ENCODE peak calls at places on chromosome 16, in ten cellular contexts. B is AG10803; J is psoas muscle; Z is nephron progenitor cell; W is A172; Y is T-helper 1 cell; K is NCI-H748 treated with DMSO at 0.1 percent for 48 hours; G is AG09309; R is Kasumi-1; L is activated CD4-positive, alpha-beta memory T cell treated with anti-CD3 and anti-CD28 coated beads, Interleukin-2, amount 10 ng/mL, durations not matched to agents 7 days and 5 days. V is an unnamed sample.

GRCh38 chr16:2238396-2239230 is 2.4 kb downstream of the DNASE1L2 start:
- DNase-seq in J (no peak), L (no peak), G (no peak), Y (no peak), R (no peak), Z (no peak), K (no peak), B (no peak), W (no peak), V (no peak)

GRCh38 chr16:55091871-55092230 is 161.2 kb downstream of the IRX5 start:
- DNase-seq in K (no peak), W (no peak), J (no peak), Y (no peak), L (no peak), R (no peak), G (no peak), Z (no peak), B (no peak), V (no peak)

GRCh38 chr16:27446721-27447120 is 44.7 kb downstream of the IL21R start:
- DNase-seq in Y (peak), R (no peak), L (peak), Z (no peak), G (no peak), K (no peak), J (no peak), W (no peak), B (no peak), V (peak)

GRCh38 chr16:35841632-35842031 is 2382.2 kb downstream of the TP53TG3F start:
- DNase-seq in J (no peak), Y (no peak), W (no peak), Z (no peak), L (no peak), G (no peak), B (no peak), K (no peak), R (no peak), V (no peak)

GRCh38 chr16:1408171-1408837 is 6.2 kb downstream of the UNKL start:
- DNase-seq in J (peak), K (peak), R (peak), W (peak), Y (peak), G (peak), B (peak), Z (peak), L (peak), V (peak)

GRCh38 chr16:79943738-79944137 is 343.2 kb upstream of the MAF start:
- DNase-seq in Y (no peak), R (no peak), K (no peak), G (no peak), W (no peak), Z (no peak), J (no peak), L (no peak), B (peak), V (no peak)

GRCh38 chr16:89408315-89408714 is 82.0 kb downstream of the ANKRD11 start:
- DNase-seq in Y (no peak), L (no peak), W (no peak), J (peak), K (no peak), B (no peak), R (no peak), G (no peak), Z (no peak), V (no peak)

GRCh38 chr16:54268766-54269165 is 17.8 kb downstream of the IRX3 start:
- DNase-seq in K (no peak), G (no peak), W (no peak), L (no peak), R (no peak), Z (no peak), Y (no peak), B (no peak), J (no peak), V (no peak)

GRCh38 chr16:12271006-12271405 is 294.5 kb downstream of the SNX29 start:
- DNase-seq in B (peak), G (no peak), K (no peak), L (no peak), Z (peak), Y (no peak), W (peak), J (no peak), R (no peak), V (no peak)

GRCh38 chr16:69003500-69003899 is 102.0 kb upstream of the HAS3 start:
- DNase-seq in J (no peak), Z (no peak), G (no peak), R (no peak), B (no peak), W (no peak), L (no peak), K (no peak), Y (no peak), V (no peak)

GRCh38 chr16:24635900-24636610 is 93.4 kb upstream of the TNRC6A start:
- DNase-seq in L (no peak), R (no peak), G (peak), B (peak), Y (no peak), Z (no peak), W (peak), K (no peak), J (peak), V (no peak)

GRCh38 chr16:14050297-14051027 is 20.7 kb upstream of the MRTFB start:
- DNase-seq in B (no peak), K (no peak), W (peak), L (no peak), G (no peak), Z (peak), Y (no peak), J (no peak), R (no peak), V (no peak)

GRCh38 chr16:1707193-1707790 is 1.3 kb downstream of the MAPK8IP3 start:
- DNase-seq in J (no peak), L (peak), Z (peak), K (no peak), B (peak), R (no peak), W (no peak), G (no peak), Y (peak), V (no peak)

GRCh38 chr16:84547539-84548058 is 43.1 kb upstream of the MEAK7 start:
- DNase-seq in W (no peak), R (no peak), J (no peak), G (no peak), L (no peak), Z (peak), K (no peak), Y (no peak), B (no peak), V (no peak)

GRCh38 chr16:4529085-4530060 is 9.2 kb downstream of the CDIP1 start:
- DNase-seq in Y (peak), K (no peak), J (no peak), L (no peak), B (no peak), R (no peak), Z (no peak), G (no peak), W (peak), V (no peak)

GRCh38 chr16:8967437-8967821 is 3.7 kb upstream of the USP7 start:
- DNase-seq in J (no peak), Y (no peak), Z (no peak), L (no peak), W (no peak), R (no peak), G (no peak), K (no peak), B (no peak), V (no peak)

GRCh38 chr16:82943371-82943770 is 316.6 kb downstream of the CDH13 start:
- DNase-seq in R (no peak), Z (no peak), B (peak), L (no peak), J (no peak), G (peak), W (no peak), K (no peak), Y (no peak), V (no peak)

GRCh38 chr16:57134982-57135381 is 42.6 kb downstream of the CPNE2 start:
- DNase-seq in Y (peak), G (no peak), R (no peak), K (no peak), W (no peak), J (no peak), B (no peak), L (peak), Z (no peak), V (no peak)

GRCh38 chr16:2498531-2499253 is 15.1 kb upstream of the ATP6V0C start:
- DNase-seq in W (no peak), B (no peak), Y (no peak), J (no peak), K (no peak), Z (no peak), L (no peak), R (no peak), G (no peak), V (no peak)

GRCh38 chr16:13083687-13084086 is 182.3 kb downstream of the SHISA9 start:
- DNase-seq in Z (no peak), J (no peak), W (no peak), L (no peak), R (no peak), G (no peak), K (no peak), B (no peak), Y (no peak), V (no peak)

GRCh38 chr16:84117482-84117843 is 721 bp upstream of the MBTPS1 start:
- DNase-seq in J (no peak), Y (no peak), W (no peak), B (peak), K (peak), Z (no peak), G (no peak), R (peak), L (no peak), V (no peak)

GRCh38 chr16:21222495-21223337 is 10.8 kb upstream of the ANKS4B start:
- DNase-seq in L (no peak), R (no peak), B (no peak), G (no peak), Y (no peak), W (no peak), J (no peak), Z (no peak), K (peak), V (no peak)

GRCh38 chr16:66673691-66674090 is 22.9 kb downstream of the CMTM4 start:
- DNase-seq in K (no peak), Y (no peak), R (no peak), Z (no peak), J (no peak), W (no peak), B (no peak), G (no peak), L (no peak), V (no peak)

GRCh38 chr16:51062039-51062438 is 89.0 kb downstream of the SALL1 start:
- DNase-seq in K (no peak), B (no peak), W (no peak), G (no peak), Z (no peak), R (no peak), J (no peak), Y (no peak), L (no peak), V (no peak)

GRCh38 chr16:19912445-19913305 is 28.0 kb upstream of the GPRC5B start:
- DNase-seq in G (no peak), J (no peak), L (no peak), Y (no peak), B (peak), K (no peak), Z (no peak), R (no peak), W (peak), V (no peak)

GRCh38 chr16:85863384-85863774 is 35.6 kb upstream of the IRF8 start:
- DNase-seq in G (no peak), K (no peak), Y (no peak), W (peak), R (no peak), L (no peak), B (peak), J (no peak), Z (no peak), V (no peak)

GRCh38 chr16:1159973-1160772 is 7.3 kb downstream of the CACNA1H start:
- DNase-seq in L (no peak), W (no peak), G (no peak), B (no peak), K (no peak), Y (no peak), R (no peak), J (peak), Z (peak), V (no peak)

GRCh38 chr16:88804552-88805339 is 1.2 kb downstream of the CDT1 start:
- DNase-seq in B (no peak), G (no peak), Y (no peak), K (no peak), R (no peak), W (no peak), Z (no peak), J (no peak), L (peak), V (no peak)

GRCh38 chr16:69064164-69064563 is 41.3 kb upstream of the HAS3 start:
- DNase-seq in B (no peak), L (no peak), W (peak), K (no peak), Z (no peak), J (no peak), G (no peak), R (no peak), Y (no peak), V (no peak)

GRCh38 chr16:31874354-31875111 is 926 bp downstream of the ZNF267 start:
- DNase-seq in J (no peak), K (peak), G (no peak), B (peak), W (peak), Y (peak), R (peak), L (peak), Z (no peak), V (no peak)

GRCh38 chr16:56353054-56353921 is 72.1 kb downstream of the AMFR start:
- DNase-seq in Y (no peak), R (no peak), J (no peak), Z (no peak), W (no peak), G (no peak), B (no peak), K (no peak), L (no peak), V (no peak)

GRCh38 chr16:50741225-50741807 is 570 bp upstream of the CYLD start:
- DNase-seq in Y (no peak), B (no peak), W (no peak), K (no peak), R (no peak), J (no peak), G (no peak), Z (no peak), L (no peak), V (no peak)

GRCh38 chr16:56306690-56307533 is 115.6 kb downstream of the GNAO1 start:
- DNase-seq in Z (no peak), L (no peak), Y (no peak), W (no peak), G (no peak), B (no peak), R (no peak), K (no peak), J (no peak), V (no peak)

GRCh38 chr16:13118091-13118490 is 216.7 kb downstream of the SHISA9 start:
- DNase-seq in G (no peak), K (no peak), Y (no peak), B (no peak), Z (no peak), L (no peak), R (no peak), J (no peak), W (no peak), V (no peak)

GRCh38 chr16:85422374-85423185 is 190.5 kb upstream of the GSE1 start:
- DNase-seq in L (no peak), Z (peak), K (peak), W (no peak), Y (no peak), G (no peak), B (no peak), R (no peak), J (no peak), V (no peak)

GRCh38 chr16:56888806-56889205 is 23.8 kb downstream of the SLC12A3 start:
- DNase-seq in W (no peak), J (no peak), R (no peak), L (no peak), K (no peak), Z (no peak), Y (no peak), G (no peak), B (no peak), V (no peak)

GRCh38 chr16:66911801-66912200 is 6.9 kb downstream of the CDH16 start:
- DNase-seq in Z (no peak), L (no peak), B (no peak), J (no peak), Y (no peak), K (no peak), R (no peak), W (no peak), G (no peak), V (no peak)

GRCh38 chr16:15477802-15478201 is 43.4 kb downstream of the BMERB1 start:
- DNase-seq in Y (no peak), K (no peak), G (no peak), Z (no peak), W (no peak), J (no peak), B (no peak), L (no peak), R (no peak), V (no peak)

GRCh38 chr16:55037051-55037450 is 106.4 kb downstream of the IRX5 start:
- DNase-seq in Y (no peak), K (no peak), W (no peak), J (no peak), R (no peak), B (no peak), Z (no peak), G (no peak), L (no peak), V (no peak)